ENCODE peak calls at places on chromosome 11, in seven cellular contexts. Y is A549; I is progenitor cell of endocrine pancreas; E is left cardiac atrium; M is stimulated activated CD8-positive, alpha-beta memory T cell treated with anti-CD3 and anti-CD28 coated beads, Interleukin-15, amount 100 ng/mL, for 48 hours; Q is NB4; S is H9. D is an unnamed sample.

GRCh38 chr11:77046060-77046501 is 11.9 kb downstream of the B3GNT6 start:
- DNase-seq in E (no peak), M (peak), Y (peak), Q (peak), I (peak), S (peak), D (no peak)

GRCh38 chr11:99773646-99774045 is 752.9 kb downstream of the CNTN5 start:
- DNase-seq in Q (no peak), S (no peak), Y (no peak), E (no peak), M (no peak), I (no peak), D (peak)

GRCh38 chr11:3866206-3866605 is 10.7 kb downstream of the STIM1 start:
- DNase-seq in I (no peak), S (no peak), E (peak), Y (no peak), M (no peak), Q (peak), D (no peak)

GRCh38 chr11:114162719-114163123 is 103.2 kb downstream of the ZBTB16 start:
- DNase-seq in M (no peak), E (peak), Y (peak), I (no peak), S (no peak), Q (no peak), D (peak)

GRCh38 chr11:5522308-5522707 is 5.8 kb upstream of the UBQLNL start:
- DNase-seq in E (no peak), Q (no peak), M (no peak), S (no peak), I (no peak), Y (no peak), D (no peak)

GRCh38 chr11:121071456-121072236 is 29.4 kb upstream of the TECTA start:
- DNase-seq in Y (no peak), I (no peak), E (no peak), Q (peak), M (no peak), S (peak), D (peak)

GRCh38 chr11:95829580-95830259 is 39.4 kb downstream of the CEP57 start:
- DNase-seq in I (no peak), Q (no peak), E (no peak), S (no peak), M (no peak), Y (no peak), D (no peak)

GRCh38 chr11:3191586-3192324 is 26.6 kb upstream of the OSBPL5 start:
- DNase-seq in E (no peak), Q (no peak), I (no peak), S (no peak), M (no peak), Y (no peak), D (no peak)

GRCh38 chr11:65491163-65491465 is 7.7 kb upstream of the MALAT1 start:
- DNase-seq in Y (no peak), E (peak), Q (no peak), I (no peak), M (no peak), S (no peak), D (peak)

GRCh38 chr11:2383823-2384722 is 7.0 kb downstream of the CD81 start:
- DNase-seq in I (no peak), S (peak), E (no peak), Q (no peak), Y (no peak), M (no peak), D (no peak)

GRCh38 chr11:125425601-125426000 is 70.5 kb downstream of the FEZ1 start:
- DNase-seq in M (no peak), S (no peak), I (no peak), Q (no peak), Y (no peak), E (peak), D (no peak)

GRCh38 chr11:6561288-6561687 is 42.1 kb downstream of the RRP8 start:
- DNase-seq in Q (no peak), Y (no peak), I (no peak), S (no peak), M (no peak), E (no peak), D (no peak)

GRCh38 chr11:1290052-1291040 is 19.1 kb downstream of the TOLLIP start:
- DNase-seq in M (no peak), Q (no peak), I (no peak), E (peak), S (no peak), Y (no peak), D (no peak)

GRCh38 chr11:91981995-91982394 is 242.6 kb upstream of the FAT3 start:
- DNase-seq in S (no peak), Q (no peak), I (no peak), Y (peak), M (no peak), E (peak), D (peak)

GRCh38 chr11:69877235-69877634 is 58.0 kb upstream of the FGF3 start:
- DNase-seq in E (peak), Y (no peak), M (no peak), Q (no peak), I (no peak), S (no peak), D (no peak)